ENCODE peak calls at places on chromosome 15, in seven cellular contexts. R is astrocyte of the spinal cord, T is cardiac muscle cell, O is ovary, B is astrocyte of the cerebellum, N is right atrium auricular region, Y is body of pancreas. G is an unnamed sample.

GRCh38 chr15:58019503-58020376 is 45.8 kb downstream of the ALDH1A2 start:
- DNase-seq in R (peak), T (no peak), O (no peak), B (no peak), N (no peak), Y (no peak), G (peak)

GRCh38 chr15:93048759-93049161 is 40.3 kb downstream of the RGMA start:
- DNase-seq in R (peak), T (no peak), O (no peak), B (peak), N (no peak), Y (no peak), G (no peak)

GRCh38 chr15:64767203-64767602 is 8.2 kb downstream of the RBPMS2 start:
- DNase-seq in R (no peak), T (no peak), O (no peak), B (no peak), N (no peak), Y (peak), G (no peak)

GRCh38 chr15:64943512-64944225 is 32.0 kb downstream of the ANKDD1A start:
- DNase-seq in R (no peak), T (no peak), O (no peak), B (no peak), N (no peak), Y (no peak), G (no peak)

GRCh38 chr15:42582569-42583235 is 7.3 kb downstream of the STARD9 start:
- DNase-seq in R (no peak), T (no peak), O (no peak), B (no peak), N (no peak), Y (no peak), G (no peak)

GRCh38 chr15:27796405-27797085 is 302.6 kb downstream of the OCA2 start:
- DNase-seq in R (no peak), T (no peak), O (no peak), B (no peak), N (no peak), Y (no peak), G (no peak)

GRCh38 chr15:78070049-78070698 is 7.3 kb downstream of the TBC1D2B start:
- DNase-seq in R (no peak), T (no peak), O (no peak), B (no peak), N (no peak), Y (no peak), G (no peak)

GRCh38 chr15:68028137-68028771 is 25.9 kb upstream of the PIAS1 start:
- DNase-seq in R (no peak), T (no peak), O (no peak), B (no peak), N (no peak), Y (no peak), G (no peak)

GRCh38 chr15:36254446-36254845 is 325.0 kb upstream of the CDIN1 start:
- DNase-seq in R (no peak), T (no peak), O (no peak), B (no peak), N (no peak), Y (no peak), G (no peak)

GRCh38 chr15:71761649-71762048 is 48.7 kb upstream of the NR2E3 start:
- DNase-seq in R (peak), T (no peak), O (no peak), B (peak), N (no peak), Y (no peak), G (peak)

GRCh38 chr15:57285386-57285785 is 90.9 kb upstream of the CGNL1 start:
- DNase-seq in R (no peak), T (no peak), O (no peak), B (no peak), N (no peak), Y (no peak), G (no peak)

DNA sequence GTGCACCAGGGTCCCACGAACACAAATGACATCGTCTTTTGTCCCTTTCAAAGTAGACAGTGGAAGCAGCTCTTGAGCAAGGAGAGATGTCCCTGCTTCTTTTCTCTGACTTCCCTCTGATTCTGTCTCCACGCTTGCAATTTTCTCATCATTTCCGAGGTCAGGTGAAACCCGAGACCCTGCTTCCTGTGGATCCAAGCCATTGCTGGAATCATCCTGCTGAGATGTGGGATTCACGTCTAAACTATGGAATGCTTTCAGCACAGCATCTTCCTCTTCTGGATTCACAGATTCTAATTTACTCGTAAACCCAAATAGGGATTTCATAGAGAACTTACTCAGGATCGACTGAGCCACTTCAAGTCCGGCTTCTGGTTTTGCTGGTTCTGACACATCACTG is 127.1 kb downstream of the FMN1 start:
- DNase-seq in R (peak), T (no peak), O (no peak), B (peak), N (no peak), Y (no peak), G (peak)
- H3K4me3 ChIP-seq in R (no peak), T (no peak), O (peak), B (no peak), N (no peak), Y (no peak), G (peak)

GRCh38 chr15:95019907-95020306 is 788.5 kb downstream of the MCTP2 start:
- DNase-seq in R (no peak), T (no peak), O (no peak), B (no peak), N (no peak), Y (no peak), G (no peak)

GRCh38 chr15:95021816-95022215 is 790.5 kb downstream of the MCTP2 start:
- DNase-seq in R (no peak), T (no peak), O (no peak), B (no peak), N (no peak), Y (no peak), G (no peak)

GRCh38 chr15:95018888-95019545 is 787.7 kb downstream of the MCTP2 start:
- DNase-seq in R (peak), T (no peak), O (no peak), B (peak), N (no peak), Y (no peak), G (no peak)

GRCh38 chr15:95025924-95026728 is 794.8 kb downstream of the MCTP2 start:
- DNase-seq in R (peak), T (peak), O (peak), B (peak), N (no peak), Y (peak), G (peak)

DNA sequence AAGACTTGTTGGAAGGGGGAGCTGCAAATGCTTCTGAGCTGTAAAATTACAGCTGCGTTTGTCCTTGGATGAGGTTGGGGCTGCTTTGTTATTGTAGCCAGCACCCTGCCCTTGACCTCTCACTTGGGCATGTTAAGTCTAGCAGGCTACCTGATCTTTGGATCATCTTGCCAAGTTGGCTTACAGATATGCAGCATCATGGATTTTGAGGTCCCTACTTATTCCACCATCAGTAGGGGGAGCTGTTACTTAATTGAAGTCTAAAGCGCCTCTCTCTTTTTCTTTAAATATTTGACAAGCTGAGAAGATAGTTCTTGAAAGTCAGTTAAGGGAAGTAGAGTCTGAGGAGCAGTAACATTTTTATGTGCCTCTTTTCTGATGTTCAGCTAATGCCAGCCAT is 793.0 kb downstream of the MCTP2 start:
- DNase-seq in R (peak), T (peak), O (peak), B (peak), N (no peak), Y (no peak), G (no peak)
- TF ChIP-seq CTCF in R (peak), T (peak), O (no peak), B (peak), N (no peak), Y (no peak), G (peak)

DNA sequence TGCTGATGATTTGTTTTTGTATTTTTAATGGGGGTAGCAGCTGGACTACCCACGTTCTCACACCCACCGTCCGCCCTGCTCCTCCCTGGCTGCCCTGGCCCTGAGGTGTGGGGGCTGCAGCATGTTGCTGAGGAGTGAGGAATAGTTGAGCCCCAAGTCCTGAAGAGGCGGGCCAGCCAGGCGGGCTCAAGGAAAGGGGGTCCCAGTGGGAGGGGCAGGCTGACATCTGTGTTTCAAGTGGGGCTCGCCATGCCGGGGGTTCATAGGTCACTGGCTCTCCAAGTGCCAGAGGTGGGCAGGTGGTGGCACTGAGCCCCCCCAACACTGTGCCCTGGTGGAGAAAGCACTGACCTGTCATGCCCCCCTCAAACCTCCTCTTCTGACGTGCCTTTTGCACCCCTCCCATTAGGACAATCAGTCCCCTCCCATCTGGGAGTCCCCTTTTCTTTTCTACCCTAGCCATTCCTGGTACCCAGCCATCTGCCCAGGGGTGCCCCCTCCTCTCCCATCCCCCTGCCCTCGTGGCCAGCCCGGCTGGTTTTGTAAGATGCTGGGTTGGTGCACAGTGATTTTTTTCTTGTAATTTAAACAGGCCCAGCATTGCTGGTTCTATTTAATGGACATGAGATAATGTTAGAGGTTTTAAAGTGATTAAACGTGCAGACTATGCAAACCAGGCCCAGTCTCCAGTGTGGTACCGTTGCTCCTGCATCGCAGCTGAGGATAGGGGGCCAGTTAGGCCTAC is 1.4 kb upstream of the FES start:
- DNase-seq in R (no peak), T (no peak), O (no peak), B (no peak), N (no peak), Y (no peak), G (no peak)
- H3K4me3 ChIP-seq in R (no peak), T (no peak), O (no peak), B (no peak), N (no peak), Y (no peak), G (no peak)

GRCh38 chr15:87959080-87959479 is 297.5 kb downstream of the NTRK3 start:
- DNase-seq in R (no peak), T (no peak), O (no peak), B (no peak), N (no peak), Y (no peak), G (no peak)
- TF ChIP-seq CTCF in R (no peak), T (no peak), O (no peak), B (peak), N (no peak), Y (no peak), G (no peak)

DNA sequence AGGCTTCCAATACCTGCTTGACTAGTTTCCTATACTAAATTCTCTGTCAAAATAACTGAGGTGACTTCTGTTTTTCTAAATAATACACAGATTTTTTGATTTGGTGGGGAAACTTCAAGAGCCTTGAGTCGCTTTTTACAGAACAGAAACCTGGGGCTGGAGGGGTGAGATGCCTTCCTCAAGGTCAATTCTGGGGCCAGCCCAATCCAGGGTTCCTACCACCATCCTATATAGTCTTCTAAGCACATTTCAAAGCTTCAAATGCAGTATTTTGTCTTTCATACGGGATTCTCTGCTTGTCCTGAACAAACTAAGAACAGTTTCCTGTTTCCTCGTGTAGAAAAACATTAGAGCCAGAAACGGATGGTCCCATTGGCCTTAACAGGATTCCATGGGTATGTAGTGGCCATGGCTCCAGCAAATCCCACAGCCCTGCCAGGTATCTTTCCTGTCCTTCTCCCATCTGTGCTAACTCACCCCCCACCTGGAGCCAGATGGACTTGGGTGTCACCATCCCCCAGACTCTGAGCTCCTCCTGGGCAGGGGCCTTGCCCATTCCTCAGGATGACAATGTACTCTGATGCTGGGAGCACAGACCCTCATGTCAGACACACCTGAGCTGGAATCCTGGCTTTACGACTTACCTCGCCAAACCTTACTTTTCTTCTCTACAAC is 146.9 kb downstream of the KLF13 start:
- DNase-seq in R (no peak), T (no peak), O (no peak), B (no peak), N (peak), Y (no peak), G (no peak)
- H3K4me3 ChIP-seq in R (no peak), T (no peak), O (no peak), B (no peak), N (no peak), Y (no peak), G (no peak)

GRCh38 chr15:74134387-74135027 is 4.1 kb downstream of the ISLR2 start:
- DNase-seq in R (peak), T (peak), O (no peak), B (no peak), N (no peak), Y (peak), G (no peak)
- TF ChIP-seq CTCF in R (peak), T (peak), O (no peak), B (peak), N (peak), Y (peak), G (peak)

DNA sequence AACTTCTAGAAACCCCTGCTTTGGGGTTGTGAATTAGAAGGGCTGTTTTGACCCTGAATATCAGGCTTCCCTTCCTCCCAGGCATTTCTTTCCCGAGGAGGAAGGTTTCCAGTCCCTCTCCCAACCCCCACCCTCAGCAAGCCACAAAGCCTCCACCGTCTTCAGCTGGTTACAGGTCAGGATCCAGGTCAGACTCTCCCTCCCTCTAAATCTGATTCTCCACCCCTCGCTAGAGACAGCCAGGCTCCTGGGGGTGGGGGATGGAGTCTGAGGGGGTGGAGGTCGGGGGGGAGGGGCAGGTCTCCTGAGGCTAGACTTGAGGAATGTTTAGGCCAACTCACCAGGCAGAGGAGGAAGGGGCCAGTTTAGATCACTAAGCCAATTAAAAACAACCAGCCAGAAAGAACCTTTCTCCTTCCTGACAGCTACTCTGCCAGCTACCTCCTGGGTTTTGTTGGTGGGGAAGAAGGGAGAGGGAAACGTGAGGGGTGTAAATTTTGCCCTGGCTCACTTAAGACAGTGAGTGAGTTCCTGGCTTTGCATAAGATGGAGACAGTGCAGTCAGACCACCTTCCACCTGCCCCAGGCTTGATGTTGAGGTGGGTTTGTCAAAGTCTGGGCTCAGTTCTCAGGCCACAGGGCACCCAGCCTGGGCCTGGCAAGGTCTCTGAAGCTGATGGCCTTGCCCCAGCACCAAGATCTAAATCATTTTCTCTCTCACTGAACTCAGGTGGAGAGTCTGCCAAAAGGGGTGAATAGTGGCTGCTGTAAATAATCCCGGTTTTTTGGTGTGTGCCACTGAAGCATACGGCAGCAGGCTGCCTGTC is 19.5 kb downstream of the BMF start:
- DNase-seq in R (no peak), T (peak), O (peak), B (no peak), N (no peak), Y (no peak), G (no peak)
- H3K4me3 ChIP-seq in R (no peak), T (no peak), O (no peak), B (no peak), N (no peak), Y (no peak), G (no peak)

DNA sequence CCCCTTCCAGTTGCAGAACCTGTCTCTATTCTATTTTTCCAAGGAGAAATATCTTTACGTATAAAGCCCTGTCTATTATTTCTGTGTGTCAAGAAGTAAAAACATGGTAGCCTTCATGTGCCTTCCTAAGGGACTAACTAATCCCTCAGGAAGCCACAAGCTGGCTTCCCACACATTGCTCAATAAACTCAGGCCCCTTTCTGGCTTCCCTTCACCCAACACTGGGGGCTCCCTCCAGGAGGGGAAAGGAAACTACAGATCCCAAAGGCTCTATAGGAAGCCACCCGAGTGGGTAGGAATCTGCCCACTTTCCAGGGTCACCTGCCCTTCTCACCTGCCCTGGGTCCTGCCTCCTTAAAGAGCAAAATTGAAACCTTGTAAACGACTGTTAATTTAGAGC is 4.6 kb downstream of the TLE3 start:
- DNase-seq in R (no peak), T (no peak), O (no peak), B (no peak), N (no peak), Y (no peak), G (no peak)
- TF ChIP-seq CTCF in R (no peak), T (no peak), O (no peak), B (no peak), N (no peak), Y (no peak), G (no peak)